ENCODE peak calls at places on chromosomes 1 and 21, in eight cellular contexts. One of them, this sample, is unnamed.

GRCh38 chr21:41507521-41508414 is at the start of gene TMPRSS2:
- DNase-seq in Kasumi-1: no peak
- DNase-seq in RCC 7860: no peak
- DNase-seq in posterior cingulate gyrus: no peak
- DNase-seq in left colon: peak
- DNase-seq in brain pericyte: no peak
- DNase-seq in IMR-90: no peak
- DNase-seq in lung: peak
- DNase-seq in this sample: no peak

GRCh38 chr1:28173151-28173979 is 3.1 kb downstream of the PTAFR start:
- DNase-seq in Kasumi-1: no peak
- DNase-seq in lung: no peak
- DNase-seq in left colon: peak
- DNase-seq in RCC 7860: no peak
- DNase-seq in posterior cingulate gyrus: peak
- DNase-seq in brain pericyte: no peak
- DNase-seq in IMR-90: peak
- DNase-seq in this sample: no peak

GRCh38 chr1:67626495-67627235 is 58.3 kb upstream of the GADD45A start:
- DNase-seq in RCC 7860: peak
- DNase-seq in Kasumi-1: no peak
- DNase-seq in left colon: no peak
- DNase-seq in brain pericyte: peak
- DNase-seq in posterior cingulate gyrus: no peak
- DNase-seq in lung: no peak
- DNase-seq in IMR-90: peak
- DNase-seq in this sample: no peak

GRCh38 chr21:29875873-29876272 is 63.9 kb downstream of the GRIK1 start:
- DNase-seq in IMR-90: no peak
- DNase-seq in brain pericyte: no peak
- DNase-seq in RCC 7860: no peak
- DNase-seq in Kasumi-1: no peak
- DNase-seq in lung: no peak
- DNase-seq in left colon: no peak
- DNase-seq in posterior cingulate gyrus: no peak
- DNase-seq in this sample: no peak

GRCh38 chr1:55179177-55179835 is 35.9 kb downstream of the USP24 start:
- DNase-seq in RCC 7860: no peak
- DNase-seq in lung: no peak
- DNase-seq in IMR-90: peak
- DNase-seq in left colon: no peak
- DNase-seq in Kasumi-1: peak
- DNase-seq in posterior cingulate gyrus: no peak
- DNase-seq in brain pericyte: no peak
- DNase-seq in this sample: no peak

GRCh38 chr21:37712204-37712934 is 203.9 kb downstream of the KCNJ6 start:
- DNase-seq in lung: peak
- DNase-seq in RCC 7860: peak
- DNase-seq in IMR-90: peak
- DNase-seq in posterior cingulate gyrus: peak
- DNase-seq in Kasumi-1: peak
- DNase-seq in brain pericyte: peak
- DNase-seq in left colon: peak
- DNase-seq in this sample: no peak

GRCh38 chr1:173084292-173084691 is 33.6 kb upstream of the TNFSF18 start:
- DNase-seq in brain pericyte: no peak
- DNase-seq in lung: no peak
- DNase-seq in left colon: no peak
- DNase-seq in Kasumi-1: no peak
- DNase-seq in posterior cingulate gyrus: no peak
- DNase-seq in IMR-90: no peak
- DNase-seq in RCC 7860: no peak
- DNase-seq in this sample: no peak

GRCh38 chr1:192805832-192806323 is 3.0 kb upstream of the RGS2 start:
- DNase-seq in left colon: no peak
- DNase-seq in posterior cingulate gyrus: no peak
- DNase-seq in RCC 7860: peak
- DNase-seq in Kasumi-1: peak
- DNase-seq in lung: no peak
- DNase-seq in brain pericyte: no peak
- DNase-seq in IMR-90: peak
- DNase-seq in this sample: no peak

GRCh38 chr1:204469304-204469703 is 25.3 kb downstream of the PIK3C2B start:
- DNase-seq in Kasumi-1: no peak
- DNase-seq in RCC 7860: no peak
- DNase-seq in IMR-90: no peak
- DNase-seq in posterior cingulate gyrus: no peak
- DNase-seq in brain pericyte: no peak
- DNase-seq in left colon: no peak
- DNase-seq in lung: no peak
- DNase-seq in this sample: peak

GRCh38 chr21:42063206-42063577 is 7.9 kb upstream of the UMODL1 start:
- DNase-seq in IMR-90: no peak
- DNase-seq in lung: peak
- DNase-seq in RCC 7860: no peak
- DNase-seq in brain pericyte: no peak
- DNase-seq in posterior cingulate gyrus: no peak
- DNase-seq in Kasumi-1: no peak
- DNase-seq in left colon: peak
- DNase-seq in this sample: no peak

GRCh38 chr1:151680391-151680790 is 36.2 kb downstream of the CELF3 start:
- DNase-seq in IMR-90: peak
- DNase-seq in posterior cingulate gyrus: no peak
- DNase-seq in RCC 7860: peak
- DNase-seq in Kasumi-1: no peak
- DNase-seq in left colon: no peak
- DNase-seq in brain pericyte: no peak
- DNase-seq in lung: no peak
- DNase-seq in this sample: no peak

This sample was measured in chondrocyte.